ENCODE peak calls at places on chromosomes 13 and 19, in six cellular contexts. C, E, F, K, Z and M are unnamed samples.

GRCh38 chr13:32212420-32212819 is 102.7 kb downstream of the ZAR1L start:
- DNase-seq in Z (peak; percentile 53), F (no peak), K (no peak), C (no peak), E (peak; percentile 77), M (peak; percentile 91)

GRCh38 chr13:98977568-98978270 is at the start of gene DOCK9:
- DNase-seq in Z (peak; percentile 24), K (no peak), E (peak; percentile 84), F (peak; percentile 26), C (peak; percentile 63), M (peak; percentile 65)

GRCh38 chr19:17725422-17726078 is 6.3 kb downstream of the MAP1S start:
- DNase-seq in E (no peak), C (peak; percentile 72), K (no peak), F (no peak), Z (no peak), M (no peak)

GRCh38 chr13:29339386-29340272 is 255.9 kb downstream of the SLC7A1 start:
- DNase-seq in F (no peak), Z (no peak), C (no peak), K (no peak), E (no peak), M (no peak)

GRCh38 chr13:110323172-110323851 is 16.2 kb downstream of the COL4A2 start:
- DNase-seq in C (peak; percentile 40), Z (peak; percentile 54), E (peak; percentile 81), F (no peak), K (no peak), M (peak; percentile 96)

GRCh38 chr13:28569886-28570285 is 75.0 kb upstream of the FLT1 start:
- DNase-seq in E (no peak), K (no peak), Z (peak; percentile 92), F (no peak), C (no peak), M (no peak)

GRCh38 chr13:61084983-61085382 is 330.7 kb downstream of the PCDH20 start:
- DNase-seq in K (no peak), E (peak; percentile 9), C (no peak), F (no peak), Z (no peak), M (peak; percentile 27)

GRCh38 chr13:101449971-101450748 is 2.3 kb upstream of the ITGBL1 start:
- DNase-seq in K (no peak), F (no peak), C (no peak), Z (peak; percentile 52), E (peak; percentile 83), M (peak; percentile 93)

GRCh38 chr19:36604656-36605100 is 435 bp upstream of the ZNF382 start:
- DNase-seq in C (peak; percentile 27), E (peak; percentile 57), Z (peak; percentile 67), F (no peak), K (no peak), M (peak; percentile 40)

GRCh38 chr13:51270606-51271005 is 48.4 kb downstream of the FAM124A start:
- DNase-seq in K (no peak), E (peak; percentile 3), Z (no peak), F (no peak), C (peak; percentile 4), M (no peak)

GRCh38 chr19:485583-486236 is 10.6 kb upstream of the MADCAM1 start:
- DNase-seq in F (peak; percentile 75), K (no peak), C (no peak), E (peak; percentile 76), Z (no peak), M (no peak)

GRCh38 chr19:54620464-54620863 is 9.8 kb upstream of the LILRB1 start:
- DNase-seq in K (no peak), C (no peak), E (no peak), F (no peak), Z (no peak), M (no peak)

GRCh38 chr19:480016-480855 is 16.1 kb upstream of the MADCAM1 start:
- DNase-seq in F (peak; percentile 59), Z (peak; percentile 48), C (peak; percentile 82), K (no peak), E (peak; percentile 70), M (no peak)

GRCh38 chr13:110498327-110498726 is 63.2 kb downstream of the RAB20 start:
- DNase-seq in F (no peak), K (no peak), Z (peak; percentile 11), E (peak; percentile 58), C (no peak), M (peak; percentile 8)

GRCh38 chr13:96629331-96629730 is 364.9 kb downstream of the OXGR1 start:
- DNase-seq in C (no peak), F (no peak), E (no peak), Z (no peak), K (no peak), M (no peak)

GRCh38 chr19:4257025-4257424 is 10.1 kb downstream of the YJU2 start:
- DNase-seq in Z (no peak), K (no peak), F (no peak), E (no peak), C (no peak), M (no peak)

GRCh38 chr13:106882222-106882621 is 314.3 kb upstream of the ARGLU1 start:
- DNase-seq in C (no peak), E (no peak), K (no peak), Z (no peak), F (peak; percentile 87), M (no peak)

GRCh38 chr13:101412076-101412475 is 4.2 kb downstream of the NALCN start:
- DNase-seq in C (no peak), F (no peak), Z (no peak), E (no peak), K (no peak), M (no peak)

GRCh38 chr19:3515891-3516422 is 9.8 kb downstream of the FZR1 start:
- DNase-seq in Z (no peak), K (no peak), F (no peak), C (no peak), E (no peak), M (peak; percentile 50)

GRCh38 chr19:46295401-46296308 is 1.2 kb upstream of the HIF3A start:
- DNase-seq in C (no peak), F (no peak), E (no peak), Z (no peak), K (no peak), M (no peak)

GRCh38 chr13:34696296-34696695 is 245.8 kb upstream of the NBEA start:
- DNase-seq in C (no peak), Z (no peak), K (no peak), E (no peak), F (no peak), M (no peak)

GRCh38 chr19:33444993-33445751 is 71.7 kb downstream of the CEBPG start:
- DNase-seq in K (no peak), F (no peak), E (no peak), Z (no peak), C (no peak), M (peak; percentile 44)

DNA sequence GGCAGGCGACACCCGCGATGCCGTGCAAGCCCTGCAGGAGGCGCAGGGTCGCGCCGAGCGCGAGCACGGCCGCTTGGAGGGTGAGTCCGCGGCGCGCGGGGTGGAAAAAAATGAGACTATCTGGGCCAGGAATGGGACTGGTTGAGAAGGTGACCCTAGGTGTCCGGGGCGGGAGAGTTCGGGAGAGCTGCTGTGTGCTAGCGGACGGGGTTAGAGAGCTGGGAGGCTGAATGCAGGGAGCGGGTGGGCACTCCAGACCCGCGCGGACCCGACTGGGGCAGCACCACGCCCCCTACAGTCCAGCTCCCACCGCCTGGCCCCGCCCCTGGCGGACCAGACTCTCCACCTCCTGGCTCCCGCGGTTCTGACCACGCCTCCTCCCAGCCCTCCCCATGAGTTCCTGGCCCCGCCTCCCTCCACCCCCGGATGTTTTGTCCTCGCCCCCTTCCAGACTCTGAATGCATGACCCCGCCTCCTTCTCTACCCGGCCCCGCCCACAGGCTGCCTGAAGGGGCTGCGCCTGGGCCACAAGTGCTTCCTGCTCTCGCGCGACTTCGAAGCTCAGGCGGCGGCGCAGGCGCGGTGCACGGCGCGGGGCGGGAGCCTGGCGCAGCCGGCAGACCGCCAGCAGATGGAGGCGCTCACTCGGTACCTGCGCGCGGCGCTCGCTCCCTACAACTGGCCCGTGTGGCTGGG is 1.5 kb downstream of the CLEC11A start:
- DNase-seq in C (peak; percentile 99), F (peak; percentile 100), Z (peak; percentile 100), K (peak; percentile 99), E (peak; percentile 77), M (peak; percentile 99)
- H3K27ac ChIP-seq in C (no peak overlapping the region), F (peak overlapping the region; percentile 68), Z (peak overlapping the region; percentile 76), K (peak overlapping the region; percentile 20), E (no peak overlapping the region), M (peak overlapping the region; percentile 87)

GRCh38 chr13:88434953-88435352 is 763.8 kb downstream of the SLITRK5 start:
- DNase-seq in F (no peak), C (no peak), Z (no peak), K (no peak), E (no peak), M (no peak)

GRCh38 chr13:88436974-88437373 is 765.8 kb downstream of the SLITRK5 start:
- DNase-seq in Z (no peak), K (no peak), E (no peak), C (no peak), F (no peak), M (no peak)
- H2AFZ ChIP-seq in Z (no peak overlapping the region), K (no peak overlapping the region), E (no peak overlapping the region), C (no peak overlapping the region), F (no peak overlapping the region), M (no peak overlapping the region)

GRCh38 chr19:12800873-12801465 is 631 bp downstream of the PRDX2 start:
- DNase-seq in Z (peak; percentile 32), F (no peak), C (peak; percentile 45), K (no peak), E (peak; percentile 33), M (no peak)

GRCh38 chr19:12804051-12804450 is 2.2 kb downstream of the THSD8 start:
- DNase-seq in E (no peak), F (no peak), C (no peak), K (no peak), Z (no peak), M (no peak)

GRCh38 chr19:12801466-12802266 is at the start of the genes PRDX2 and THSD8:
- DNase-seq in E (peak; percentile 71), K (no peak), Z (peak; percentile 84), F (peak; percentile 80), C (peak; percentile 77), M (peak; percentile 65)

GRCh38 chr19:12802267-12803106 is 618 bp downstream of the THSD8 start:
- DNase-seq in F (no peak), Z (peak; percentile 45), C (no peak), K (no peak), E (no peak), M (no peak)

DNA sequence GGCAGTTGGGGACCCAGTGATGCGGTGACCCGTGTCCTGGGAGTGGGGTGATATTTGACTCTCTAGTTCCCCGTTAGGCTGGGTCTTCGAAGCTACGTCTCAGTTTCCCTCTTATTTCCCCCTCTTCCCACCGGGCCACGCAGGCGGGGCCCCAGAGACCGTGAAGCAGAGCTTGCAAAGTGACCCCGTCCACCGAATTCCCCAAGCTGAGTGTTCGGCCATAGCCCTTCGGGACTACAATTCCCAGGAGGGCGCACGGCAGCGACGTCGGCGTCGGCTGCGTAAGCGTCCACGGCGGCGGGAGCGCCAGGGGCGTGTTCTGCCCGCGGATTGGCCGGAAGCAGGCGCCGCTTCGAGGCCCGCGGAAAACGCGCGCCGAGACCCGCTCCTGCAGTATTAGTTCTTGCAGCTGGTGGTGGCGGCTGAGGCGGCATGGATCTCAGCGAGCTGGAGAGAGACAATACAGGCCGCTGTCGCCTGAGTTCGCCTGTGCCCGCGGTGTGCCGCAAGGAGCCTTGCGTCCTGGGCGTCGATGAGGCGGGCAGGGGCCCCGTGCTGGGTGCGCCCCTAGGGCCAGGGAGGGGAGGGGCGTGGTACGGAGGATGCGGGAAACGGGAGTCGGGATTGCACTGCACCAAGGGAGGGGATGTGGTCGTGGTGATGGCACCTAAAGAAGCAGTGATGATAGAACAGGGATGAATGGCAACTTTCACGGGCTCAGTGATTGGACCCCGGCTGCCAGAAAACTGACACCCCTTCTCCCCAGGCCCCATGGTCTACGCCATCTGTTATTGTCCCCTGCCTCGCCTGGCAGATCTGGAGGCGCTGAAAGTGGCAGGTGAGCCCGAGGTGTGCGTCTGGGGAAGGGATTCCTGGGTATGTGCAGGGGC is at the start of gene RNASEH2A:
- DNase-seq in Z (peak; percentile 96), K (no peak), F (peak; percentile 85), E (peak; percentile 91), C (peak; percentile 91), M (peak; percentile 86)
- H2AK5ac ChIP-seq in Z (peak within 1 kb of the TSS; percentile 40), K (no peak within 1 kb of the TSS), F (peak within 1 kb of the TSS; percentile 4), E (peak within 1 kb of the TSS; percentile 13), C (no peak within 1 kb of the TSS), M (peak within 1 kb of the TSS; percentile 74)

GRCh38 chr19:45173816-45174215 is 4.2 kb downstream of the TRAPPC6A start:
- DNase-seq in F (no peak), Z (no peak), C (no peak), K (no peak), E (peak; percentile 96), M (peak; percentile 79)
- H3K27ac ChIP-seq in F (no peak overlapping the region), Z (no peak overlapping the region), C (no peak overlapping the region), K (no peak overlapping the region), E (no peak overlapping the region), M (no peak overlapping the region)